ENCODE peak calls at places on chromosome 21, in seven cellular contexts. One of them, this sample, is unnamed.

GRCh38 chr21:35705888-35706287 is 354.4 kb downstream of the SETD4 start:
- DNase-seq in astrocyte: no peak
- DNase-seq in iPS-NIHi11: no peak
- DNase-seq in NCI-H187: no peak
- DNase-seq in D341Med: no peak
- DNase-seq in GM04504: no peak
- DNase-seq in activated CD8-positive, alpha-beta memory T cell treated with anti-CD3 and anti-CD28 coated beads, Interleukin-2, amount 50 U/mL, for 4 hours: no peak
- DNase-seq in this sample: no peak

GRCh38 chr21:45309069-45309521 is 21.4 kb upstream of the POFUT2 start:
- DNase-seq in activated CD8-positive, alpha-beta memory T cell treated with anti-CD3 and anti-CD28 coated beads, Interleukin-2, amount 50 U/mL, for 4 hours: no peak
- DNase-seq in astrocyte: no peak
- DNase-seq in NCI-H187: no peak
- DNase-seq in GM04504: no peak
- DNase-seq in iPS-NIHi11: peak
- DNase-seq in D341Med: peak
- DNase-seq in this sample: no peak

GRCh38 chr21:42520628-42521253 is 7.1 kb downstream of the SLC37A1 start:
- DNase-seq in D341Med: peak
- DNase-seq in GM04504: no peak
- DNase-seq in activated CD8-positive, alpha-beta memory T cell treated with anti-CD3 and anti-CD28 coated beads, Interleukin-2, amount 50 U/mL, for 4 hours: no peak
- DNase-seq in astrocyte: no peak
- DNase-seq in iPS-NIHi11: no peak
- DNase-seq in NCI-H187: no peak
- DNase-seq in this sample: no peak

GRCh38 chr21:16330340-16331319 is 600.8 kb downstream of the USP25 start:
- DNase-seq in D341Med: peak
- DNase-seq in iPS-NIHi11: peak
- DNase-seq in activated CD8-positive, alpha-beta memory T cell treated with anti-CD3 and anti-CD28 coated beads, Interleukin-2, amount 50 U/mL, for 4 hours: no peak
- DNase-seq in GM04504: peak
- DNase-seq in astrocyte: peak
- DNase-seq in NCI-H187: peak
- DNase-seq in this sample: peak

GRCh38 chr21:22791376-22791775 is 1793.2 kb downstream of the NCAM2 start:
- DNase-seq in GM04504: no peak
- DNase-seq in D341Med: no peak
- DNase-seq in iPS-NIHi11: no peak
- DNase-seq in activated CD8-positive, alpha-beta memory T cell treated with anti-CD3 and anti-CD28 coated beads, Interleukin-2, amount 50 U/mL, for 4 hours: no peak
- DNase-seq in NCI-H187: no peak
- DNase-seq in astrocyte: no peak
- DNase-seq in this sample: no peak

GRCh38 chr21:35953570-35953969 is 106.8 kb downstream of the SETD4 start:
- DNase-seq in NCI-H187: no peak
- DNase-seq in D341Med: no peak
- DNase-seq in iPS-NIHi11: no peak
- DNase-seq in activated CD8-positive, alpha-beta memory T cell treated with anti-CD3 and anti-CD28 coated beads, Interleukin-2, amount 50 U/mL, for 4 hours: no peak
- DNase-seq in astrocyte: peak
- DNase-seq in GM04504: no peak
- DNase-seq in this sample: no peak

GRCh38 chr21:19261731-19262367 is 858.3 kb upstream of the TMPRSS15 start:
- DNase-seq in activated CD8-positive, alpha-beta memory T cell treated with anti-CD3 and anti-CD28 coated beads, Interleukin-2, amount 50 U/mL, for 4 hours: no peak
- DNase-seq in astrocyte: no peak
- DNase-seq in NCI-H187: no peak
- DNase-seq in GM04504: no peak
- DNase-seq in iPS-NIHi11: no peak
- DNase-seq in D341Med: no peak
- DNase-seq in this sample: no peak

GRCh38 chr21:33127154-33127893 is 57.4 kb downstream of the OLIG1 start:
- DNase-seq in NCI-H187: peak
- DNase-seq in GM04504: peak
- DNase-seq in iPS-NIHi11: peak
- DNase-seq in activated CD8-positive, alpha-beta memory T cell treated with anti-CD3 and anti-CD28 coated beads, Interleukin-2, amount 50 U/mL, for 4 hours: peak
- DNase-seq in D341Med: peak
- DNase-seq in astrocyte: peak
- DNase-seq in this sample: peak